ENCODE peak calls at places on chromosomes 7 and 10, in six cellular contexts. A, N, I, J, U and W are unnamed samples.

GRCh38 chr10:120085386-120085785 is 192.9 kb downstream of the SEC23IP start:
- DNase-seq in A (no peak), N (no peak), I (no peak), J (peak), U (no peak), W (no peak)

GRCh38 chr10:98444314-98445006 is 2.3 kb downstream of the HPS1 start:
- DNase-seq in A (peak), N (no peak), I (no peak), J (no peak), U (no peak), W (no peak)

GRCh38 chr7:93018666-93019065 is 99.1 kb downstream of the SAMD9 start:
- DNase-seq in A (no peak), N (no peak), I (peak), J (no peak), U (no peak), W (no peak)

GRCh38 chr7:1611708-1612241 is 41.9 kb upstream of the PSMG3 start:
- DNase-seq in A (peak), N (peak), I (peak), J (no peak), U (peak), W (no peak)

GRCh38 chr7:154928136-154929005 is 74.6 kb downstream of the PAXIP1 start:
- DNase-seq in A (peak), N (no peak), I (peak), J (peak), U (peak), W (peak)

GRCh38 chr10:24465124-24465874 is 256.4 kb downstream of the KIAA1217 start:
- DNase-seq in A (peak), N (no peak), I (peak), J (peak), U (no peak), W (no peak)

GRCh38 chr7:1938788-1939433 is 268.8 kb downstream of the ELFN1 start:
- DNase-seq in A (no peak), N (no peak), I (no peak), J (no peak), U (no peak), W (peak)

GRCh38 chr7:123941391-123942180 is 16.5 kb downstream of the SPAM1 start:
- DNase-seq in A (no peak), N (no peak), I (no peak), J (no peak), U (no peak), W (no peak)

GRCh38 chr7:133645870-133646492 is 393.1 kb downstream of the EXOC4 start:
- DNase-seq in A (no peak), N (no peak), I (peak), J (peak), U (no peak), W (no peak)

GRCh38 chr10:118238573-118239240 is 103.4 kb downstream of the FAM204A start:
- DNase-seq in A (peak), N (no peak), I (peak), J (peak), U (no peak), W (no peak)

GRCh38 chr10:44752451-44753441 is 158.4 kb upstream of the TMEM72 start:
- DNase-seq in A (peak), N (no peak), I (peak), J (peak), U (peak), W (no peak)

GRCh38 chr7:76225379-76225778 is 23.7 kb downstream of the SRRM3 start:
- DNase-seq in A (peak), N (peak), I (peak), J (no peak), U (no peak), W (no peak)

GRCh38 chr7:140214075-140214684 is 37.4 kb upstream of the KDM7A start:
- DNase-seq in A (no peak), N (peak), I (peak), J (peak), U (no peak), W (no peak)

GRCh38 chr10:9719246-9719645 is 1298.4 kb upstream of the CELF2 start:
- DNase-seq in A (no peak), N (no peak), I (no peak), J (no peak), U (no peak), W (no peak)

GRCh38 chr10:20105931-20106330 is 289.7 kb downstream of the PLXDC2 start:
- DNase-seq in A (peak), N (no peak), I (peak), J (no peak), U (no peak), W (no peak)

GRCh38 chr7:117715784-117716445 is 157.3 kb downstream of the CTTNBP2 start:
- DNase-seq in A (peak), N (peak), I (peak), J (peak), U (peak), W (no peak)

GRCh38 chr7:28316489-28316888 is 95.8 kb upstream of the CREB5 start:
- DNase-seq in A (no peak), N (no peak), I (peak), J (no peak), U (peak), W (no peak)

GRCh38 chr10:62388328-62388727 is 14.2 kb downstream of the ZNF365 start:
- DNase-seq in A (no peak), N (no peak), I (no peak), J (peak), U (no peak), W (no peak)

GRCh38 chr7:727806-728460 is 852 bp upstream of the PRKAR1B start:
- DNase-seq in A (no peak), N (peak), I (peak), J (no peak), U (no peak), W (no peak)

GRCh38 chr7:129989466-129989865 is 36.7 kb upstream of the UBE2H start:
- DNase-seq in A (no peak), N (no peak), I (no peak), J (no peak), U (no peak), W (peak)

GRCh38 chr10:31508882-31509281 is 189.9 kb downstream of the ZEB1 start:
- DNase-seq in A (no peak), N (no peak), I (peak), J (no peak), U (no peak), W (no peak)

GRCh38 chr10:66176772-66177171 is 749.1 kb upstream of the LRRTM3 start:
- DNase-seq in A (no peak), N (no peak), I (peak), J (no peak), U (no peak), W (no peak)

GRCh38 chr10:13234172-13234571 is at the start of gene UCMA:
- DNase-seq in A (no peak), N (peak), I (no peak), J (no peak), U (no peak), W (no peak)

GRCh38 chr10:50622497-50623298 is 1.1 kb downstream of the SGMS1 start:
- DNase-seq in A (peak), N (peak), I (peak), J (peak), U (peak), W (peak)

GRCh38 chr10:69883680-69884375 is 82.1 kb downstream of the COL13A1 start:
- DNase-seq in A (no peak), N (no peak), I (peak), J (no peak), U (no peak), W (no peak)

GRCh38 chr7:103593691-103594090 is 147.7 kb upstream of the SLC26A5 start:
- DNase-seq in A (no peak), N (no peak), I (no peak), J (no peak), U (no peak), W (no peak)

GRCh38 chr7:138875794-138876193 is 77.8 kb upstream of the ATP6V0A4 start:
- DNase-seq in A (peak), N (no peak), I (peak), J (no peak), U (peak), W (peak)

GRCh38 chr7:881441-882234 is 5.3 kb downstream of the GET4 start:
- DNase-seq in A (no peak), N (no peak), I (no peak), J (peak), U (no peak), W (no peak)

GRCh38 chr7:134737561-134738353 is 41.7 kb upstream of the CALD1 start:
- DNase-seq in A (no peak), N (no peak), I (peak), J (no peak), U (peak), W (no peak)

GRCh38 chr7:47730135-47730534 is 148.2 kb upstream of the TNS3 start:
- DNase-seq in A (no peak), N (no peak), I (no peak), J (no peak), U (no peak), W (no peak)

GRCh38 chr7:151695856-151696555 is 176.3 kb upstream of the RHEB start:
- DNase-seq in A (no peak), N (peak), I (no peak), J (peak), U (no peak), W (no peak)